ENCODE peak calls at places on chromosomes 3 and 15, in ten cellular contexts. A, O, R, S, L, K, D, U, G and E are unnamed samples.

GRCh38 chr3:13506680-13507079 is 26.6 kb downstream of the HDAC11 start:
- DNase-seq in O (no peak), U (no peak), R (no peak), D (no peak), G (no peak), K (no peak), L (no peak), S (no peak), A (no peak), E (no peak)

GRCh38 chr3:41148901-41149300 is 50.4 kb upstream of the CTNNB1 start:
- DNase-seq in L (no peak), D (no peak), S (no peak), R (no peak), O (no peak), K (no peak), G (no peak), U (no peak), A (no peak), E (no peak)

GRCh38 chr3:172221550-172221949 is 182.2 kb downstream of the FNDC3B start:
- DNase-seq in R (peak), D (no peak), U (no peak), A (no peak), L (peak), O (no peak), S (peak), G (no peak), K (peak), E (peak)

GRCh38 chr3:15345608-15346137 is 13.3 kb upstream of the SH3BP5 start:
- DNase-seq in A (no peak), U (no peak), L (no peak), D (no peak), S (no peak), R (no peak), G (no peak), K (no peak), O (no peak), E (no peak)

GRCh38 chr3:49912787-49913375 is 9.2 kb upstream of the MST1R start:
- DNase-seq in G (no peak), L (no peak), A (no peak), D (no peak), S (no peak), R (no peak), K (no peak), U (no peak), O (no peak), E (no peak)

GRCh38 chr3:66836363-66837152 is 161.5 kb upstream of the KBTBD8 start:
- DNase-seq in R (no peak), K (peak), S (no peak), U (peak), O (no peak), A (no peak), D (no peak), G (no peak), L (no peak), E (no peak)

GRCh38 chr15:66827039-66827697 is 125.1 kb downstream of the SMAD6 start:
- DNase-seq in K (no peak), L (no peak), O (no peak), D (no peak), S (no peak), U (no peak), G (no peak), R (no peak), A (no peak), E (no peak)

GRCh38 chr3:64358853-64359252 is 133.6 kb upstream of the PRICKLE2 start:
- DNase-seq in D (no peak), A (no peak), R (no peak), O (no peak), U (no peak), L (no peak), K (no peak), G (no peak), S (no peak), E (no peak)

GRCh38 chr3:9525078-9525477 is 28.5 kb downstream of the LHFPL4 start:
- DNase-seq in R (no peak), A (no peak), O (no peak), G (no peak), S (no peak), U (no peak), D (no peak), L (no peak), K (no peak), E (no peak)

GRCh38 chr3:170356596-170357175 is 829 bp upstream of the SKIL start:
- DNase-seq in A (peak), U (peak), D (no peak), L (peak), R (peak), K (peak), O (peak), G (no peak), S (peak), E (peak)

GRCh38 chr3:61853912-61854311 is 292.5 kb downstream of the PTPRG start:
- DNase-seq in G (no peak), K (no peak), D (no peak), S (peak), U (no peak), R (no peak), O (no peak), A (no peak), L (no peak), E (no peak)

GRCh38 chr3:12408984-12409383 is 75.3 kb upstream of the TSEN2 start:
- DNase-seq in U (no peak), L (no peak), A (no peak), G (no peak), D (no peak), O (no peak), R (no peak), K (no peak), S (no peak), E (no peak)

GRCh38 chr15:99732711-99733267 is 448 bp downstream of the LYSMD4 start:
- DNase-seq in U (no peak), G (peak), L (peak), S (peak), R (no peak), A (no peak), D (no peak), K (no peak), O (peak), E (no peak)

GRCh38 chr3:36557021-36557707 is 176.9 kb downstream of the STAC start:
- DNase-seq in K (no peak), U (no peak), R (no peak), O (no peak), D (no peak), L (no peak), G (no peak), A (no peak), S (no peak), E (no peak)

GRCh38 chr3:117553461-117553860 is 843.9 kb downstream of the TUSC7 start:
- DNase-seq in D (no peak), G (no peak), L (peak), O (no peak), S (peak), A (no peak), K (peak), U (peak), R (no peak), E (no peak)

GRCh38 chr3:65617209-65617608 is 421.5 kb downstream of the MAGI1 start:
- DNase-seq in D (no peak), A (no peak), R (no peak), S (no peak), U (no peak), G (no peak), O (no peak), K (no peak), L (no peak), E (no peak)

GRCh38 chr3:187286467-187287059 is 5.0 kb downstream of the MASP1 start:
- DNase-seq in K (peak), O (no peak), R (peak), A (no peak), L (peak), G (no peak), U (no peak), S (peak), D (no peak), E (peak)

GRCh38 chr15:74431116-74431515 is 2.6 kb downstream of the SEMA7A start:
- DNase-seq in R (no peak), G (no peak), O (no peak), D (no peak), U (no peak), S (no peak), L (no peak), A (no peak), K (no peak), E (no peak)

GRCh38 chr3:64016941-64017620 is 6.2 kb downstream of the PSMD6 start:
- DNase-seq in U (peak), S (peak), G (no peak), D (no peak), L (peak), R (no peak), O (no peak), A (no peak), K (no peak), E (no peak)

GRCh38 chr3:126649556-126650092 is 5.3 kb downstream of the TXNRD3 start:
- DNase-seq in O (no peak), R (no peak), G (no peak), D (no peak), K (peak), A (no peak), U (no peak), S (no peak), L (no peak), E (no peak)